ENCODE peak calls at places on chromosomes 11 and 22, in seven cellular contexts. X is right cardiac atrium, Y is stomach, J is right atrium auricular region, T is mesenchymal stem cell, V is thoracic aorta, I is sigmoid colon. H is an unnamed sample.

GRCh38 chr11:95500466-95500865 is 269.5 kb upstream of the SESN3 start:
- DNase-seq in X (no peak), Y (no peak), J (no peak), T (no peak), V (no peak), I (no peak), H (no peak)

GRCh38 chr11:12117200-12117995 is 7.0 kb downstream of the MICAL2 start:
- DNase-seq in X (no peak), Y (no peak), J (no peak), T (peak; percentile 84), V (peak; percentile 19), I (peak; percentile 80), H (no peak)

GRCh38 chr11:11978792-11979486 is 29.5 kb downstream of the DKK3 start:
- DNase-seq in X (peak; percentile 95), Y (peak; percentile 64), J (peak; percentile 90), T (peak; percentile 88), V (no peak), I (peak; percentile 94), H (no peak)

GRCh38 chr11:72676874-72677341 is 2.7 kb upstream of the PDE2A start:
- DNase-seq in X (peak; percentile 88), Y (peak; percentile 59), J (no peak), T (peak; percentile 48), V (no peak), I (no peak), H (no peak)

GRCh38 chr22:46678785-46679700 is 58.9 kb downstream of the GRAMD4 start:
- DNase-seq in X (no peak), Y (no peak), J (no peak), T (no peak), V (no peak), I (no peak), H (no peak)

GRCh38 chr11:103338621-103339484 is 229.6 kb downstream of the DYNC2H1 start:
- DNase-seq in X (no peak), Y (no peak), J (no peak), T (peak; percentile 25), V (no peak), I (no peak), H (no peak)

GRCh38 chr11:5203366-5203765 is 2.9 kb upstream of the OR51V1 start:
- DNase-seq in X (no peak), Y (no peak), J (no peak), T (no peak), V (no peak), I (no peak), H (no peak)

GRCh38 chr22:29043906-29044575 is 17.6 kb downstream of the C22orf31 start:
- DNase-seq in X (no peak), Y (no peak), J (no peak), T (peak; percentile 84), V (no peak), I (no peak), H (no peak)

GRCh38 chr11:2746401-2747230 is 46.8 kb upstream of the KCNQ1OT1 start:
- DNase-seq in X (peak; percentile 73), Y (no peak), J (no peak), T (no peak), V (no peak), I (peak; percentile 62), H (no peak)

GRCh38 chr11:57460017-57460755 is at the start of gene RTN4RL2:
- DNase-seq in X (peak; percentile 79), Y (no peak), J (no peak), T (peak; percentile 52), V (no peak), I (no peak), H (no peak)

GRCh38 chr11:9971894-9972293 is 308.0 kb downstream of the SWAP70 start:
- DNase-seq in X (no peak), Y (no peak), J (no peak), T (no peak), V (no peak), I (no peak), H (no peak)

GRCh38 chr11:9977554-9977953 is 313.7 kb downstream of the SWAP70 start:
- DNase-seq in X (no peak), Y (no peak), J (no peak), T (no peak), V (no peak), I (no peak), H (no peak)

GRCh38 chr11:9972917-9973504 is 309.1 kb downstream of the SWAP70 start:
- DNase-seq in X (no peak), Y (no peak), J (no peak), T (peak; percentile 58), V (no peak), I (no peak), H (no peak)

GRCh38 chr11:9973921-9974320 is 310.0 kb downstream of the SWAP70 start:
- DNase-seq in X (no peak), Y (no peak), J (no peak), T (no peak), V (no peak), I (no peak), H (no peak)

DNA sequence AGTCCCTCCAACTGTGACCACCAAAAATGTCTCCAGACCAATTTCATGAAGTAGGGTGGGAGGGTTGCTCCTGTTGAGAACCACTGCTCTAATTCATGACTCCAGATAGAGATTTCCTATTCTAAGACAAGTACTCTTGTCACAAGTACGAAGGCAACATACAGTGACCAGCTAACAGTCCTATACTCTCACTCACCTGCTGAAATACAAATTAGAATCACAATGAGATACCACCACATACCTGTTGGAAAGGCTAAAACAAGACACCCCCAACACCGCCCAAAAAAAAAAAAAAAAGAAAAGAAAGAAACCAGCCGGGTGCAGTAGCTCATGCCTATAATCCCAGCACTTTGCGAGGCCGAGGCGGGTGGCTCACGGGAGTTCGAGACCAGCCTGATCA is 310.5 kb downstream of the SWAP70 start:
- DNase-seq in X (no peak), Y (no peak), J (no peak), T (no peak), V (no peak), I (no peak), H (no peak)
- H3K27ac ChIP-seq in X (no peak overlapping the region), Y (no peak overlapping the region), J (no peak overlapping the region), T (no peak overlapping the region), V (no peak overlapping the region), I (no peak overlapping the region), H (no peak overlapping the region)

GRCh38 chr11:132894598-132894997 is 637.7 kb downstream of the OPCML start:
- DNase-seq in X (no peak), Y (no peak), J (no peak), T (no peak), V (no peak), I (no peak), H (no peak)
- H3K27ac ChIP-seq in X (no peak overlapping the region), Y (no peak overlapping the region), J (no peak overlapping the region), T (no peak overlapping the region), V (no peak overlapping the region), I (no peak overlapping the region), H (no peak overlapping the region)

GRCh38 chr22:43434601-43435311 is 22.9 kb downstream of the MPPED1 start:
- DNase-seq in X (no peak), Y (no peak), J (no peak), T (no peak), V (no peak), I (peak; percentile 37), H (no peak)

GRCh38 chr22:43438666-43439347 is 27.0 kb downstream of the MPPED1 start:
- DNase-seq in X (no peak), Y (no peak), J (no peak), T (no peak), V (no peak), I (no peak), H (no peak)

GRCh38 chr22:43437871-43438475 is 26.2 kb downstream of the MPPED1 start:
- DNase-seq in X (no peak), Y (no peak), J (no peak), T (no peak), V (no peak), I (no peak), H (no peak)

GRCh38 chr22:43435851-43436535 is 24.2 kb downstream of the MPPED1 start:
- DNase-seq in X (no peak), Y (peak; percentile 88), J (no peak), T (no peak), V (no peak), I (no peak), H (no peak)

DNA sequence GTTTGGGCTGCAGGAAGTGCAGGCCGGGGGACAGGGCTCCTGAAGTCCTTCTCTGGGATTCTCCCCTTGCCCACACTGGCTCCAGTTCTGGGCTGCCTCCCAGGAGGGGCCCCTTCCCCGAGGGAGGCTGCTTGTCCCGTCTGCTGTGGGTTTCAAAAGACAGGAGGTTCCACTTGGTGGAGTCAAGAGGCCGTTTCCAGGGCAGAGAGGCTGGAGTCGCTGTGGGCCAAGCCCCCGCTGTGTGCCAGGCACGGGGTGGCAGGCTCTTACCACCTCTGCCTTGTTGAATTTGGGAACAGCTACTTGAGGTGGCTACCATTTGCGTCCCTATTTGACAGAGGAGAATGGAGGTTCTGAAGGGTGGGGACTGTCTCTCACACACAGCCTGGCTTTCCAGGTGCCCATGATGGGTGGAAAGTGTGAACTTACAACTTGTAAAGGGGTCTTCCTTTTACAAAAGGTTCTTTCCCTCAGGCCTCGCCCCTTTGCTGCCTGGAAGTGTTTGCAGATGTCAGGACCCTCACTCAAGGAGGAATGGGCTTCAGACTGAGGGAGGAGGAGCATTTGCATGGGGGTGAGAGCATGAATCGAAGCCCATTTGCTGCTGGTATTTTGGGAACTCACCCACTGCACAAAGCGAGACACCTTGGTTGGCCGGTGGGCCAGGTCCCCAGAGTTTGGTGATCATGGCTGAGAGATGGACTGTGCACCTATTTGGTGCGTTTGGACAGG is 24.9 kb downstream of the MPPED1 start:
- DNase-seq in X (no peak), Y (no peak), J (no peak), T (no peak), V (no peak), I (no peak), H (no peak)
- H3K27ac ChIP-seq in X (no peak overlapping the region), Y (peak overlapping the region; percentile 59), J (no peak overlapping the region), T (no peak overlapping the region), V (no peak overlapping the region), I (no peak overlapping the region), H (no peak overlapping the region)

GRCh38 chr22:39713799-39714290 is 143.3 kb downstream of the CACNA1I start:
- DNase-seq in X (no peak), Y (no peak), J (no peak), T (no peak), V (no peak), I (no peak), H (no peak)

GRCh38 chr22:39712081-39712480 is 141.5 kb downstream of the CACNA1I start:
- DNase-seq in X (no peak), Y (no peak), J (no peak), T (no peak), V (no peak), I (no peak), H (no peak)

GRCh38 chr22:39714321-39714720 is 143.8 kb downstream of the CACNA1I start:
- DNase-seq in X (no peak), Y (no peak), J (no peak), T (no peak), V (no peak), I (no peak), H (no peak)

GRCh38 chr22:39710380-39711117 is 140.0 kb downstream of the CACNA1I start:
- DNase-seq in X (no peak), Y (no peak), J (no peak), T (no peak), V (no peak), I (no peak), H (no peak)

DNA sequence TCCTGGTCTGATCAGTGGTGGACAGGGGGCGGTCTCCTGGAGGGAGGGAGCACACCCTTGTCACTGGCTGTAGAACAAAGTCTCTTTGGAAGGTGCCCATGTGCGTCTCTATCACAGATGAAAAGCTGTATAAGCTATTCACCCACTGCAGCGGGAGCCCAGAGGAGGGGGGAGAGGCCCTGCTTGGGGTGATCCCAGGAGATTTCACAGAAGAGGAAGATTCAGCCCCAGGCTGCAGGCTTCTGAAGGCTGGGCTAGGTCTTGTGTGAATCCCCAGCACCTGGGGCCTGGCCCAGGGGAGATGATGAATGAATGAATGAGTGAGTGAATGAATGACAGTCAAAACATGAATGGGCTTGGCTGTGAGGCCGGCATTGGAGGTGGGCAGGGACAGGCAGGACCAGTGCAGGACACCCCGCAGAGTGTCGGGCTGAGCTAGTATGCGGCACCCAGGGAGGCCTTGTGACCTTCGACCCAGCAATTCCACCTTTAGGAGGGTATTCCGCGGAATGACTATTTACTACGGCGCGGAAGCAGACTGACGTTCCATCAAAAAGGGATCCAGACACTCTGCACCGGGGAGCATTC is 142.5 kb downstream of the CACNA1I start:
- DNase-seq in X (no peak), Y (no peak), J (no peak), T (no peak), V (no peak), I (no peak), H (no peak)
- H3K27ac ChIP-seq in X (no peak overlapping the region), Y (no peak overlapping the region), J (no peak overlapping the region), T (no peak overlapping the region), V (no peak overlapping the region), I (no peak overlapping the region), H (no peak overlapping the region)

H was measured in substantia nigra.